ENCODE peak calls at places on chromosomes 4 and X, in nine cellular contexts. E is AG09309, R is WTC11, C is left lung, W is left ventricle myocardium inferior, P is astrocyte of the cerebellum, T is fibroblast of lung, B is fibroblast of mammary gland, X is endothelial cell. Y is an unnamed sample.

GRCh38 chr4:167119392-167119791 is 114.9 kb downstream of the SPOCK3 start:
- DNase-seq in E (no peak), R (no peak), C (no peak), W (no peak), P (no peak), T (no peak), B (no peak), X (no peak), Y (no peak)

GRCh38 chr4:158999849-159000248 is 103.0 kb upstream of the RAPGEF2 start:
- DNase-seq in E (no peak), R (no peak), C (no peak), W (no peak), P (no peak), T (no peak), B (no peak), X (no peak), Y (no peak)

GRCh38 chrX:72685810-72686465 is 28.2 kb downstream of the PHKA1 start:
- DNase-seq in E (peak; percentile 2), R (no peak), C (no peak), W (no peak), P (no peak), T (peak; percentile 58), B (peak; percentile 38), X (no peak), Y (no peak)

GRCh38 chr4:165088366-165088765 is 24.3 kb downstream of the TMEM192 start:
- DNase-seq in E (no peak), R (no peak), C (no peak), W (no peak), P (no peak), T (no peak), B (no peak), X (no peak), Y (no peak)

GRCh38 chrX:7119927-7120577 is 27.5 kb upstream of the STS start:
- DNase-seq in E (no peak), R (no peak), C (no peak), W (no peak), P (no peak), T (no peak), B (no peak), X (no peak), Y (no peak)

GRCh38 chr4:147596377-147596776 is 20.8 kb upstream of the TMEM184C start:
- DNase-seq in E (no peak), R (no peak), C (no peak), W (no peak), P (no peak), T (peak; percentile 39), B (peak; percentile 23), X (no peak), Y (no peak)

GRCh38 chr4:107036602-107037151 is 564 bp upstream of the DKK2 start:
- DNase-seq in E (no peak), R (no peak), C (no peak), W (no peak), P (no peak), T (no peak), B (no peak), X (peak; percentile 4), Y (no peak)

GRCh38 chr4:127145001-127145400 is 487.8 kb upstream of the INTU start:
- DNase-seq in E (no peak), R (no peak), C (peak; percentile 48), W (no peak), P (no peak), T (no peak), B (no peak), X (no peak), Y (no peak)

GRCh38 chrX:1249101-1249887 is 19.3 kb upstream of the CSF2RA start:
- DNase-seq in E (no peak), R (peak; percentile 68), C (peak; percentile 77), W (peak; percentile 63), P (no peak), T (no peak), B (no peak), X (no peak), Y (peak; percentile 69)

GRCh38 chr4:183444953-183445543 is 612 bp downstream of the CDKN2AIP start:
- DNase-seq in E (no peak), R (peak; percentile 55), C (peak; percentile 47), W (peak; percentile 45), P (no peak), T (peak; percentile 8), B (peak; percentile 7), X (peak; percentile 43), Y (peak; percentile 58)

GRCh38 chr4:42151568-42152506 is 618 bp downstream of the BEND4 start:
- DNase-seq in E (no peak), R (peak; percentile 87), C (peak; percentile 37), W (no peak), P (no peak), T (no peak), B (no peak), X (peak; percentile 68), Y (peak; percentile 62)

GRCh38 chr4:16129336-16129735 is 45.5 kb upstream of the PROM1 start:
- DNase-seq in E (no peak), R (no peak), C (no peak), W (no peak), P (no peak), T (no peak), B (no peak), X (no peak), Y (no peak)

GRCh38 chr4:26590639-26591038 is 6.8 kb downstream of the TBC1D19 start:
- DNase-seq in E (no peak), R (no peak), C (no peak), W (no peak), P (no peak), T (no peak), B (peak; percentile 30), X (no peak), Y (no peak)

DNA sequence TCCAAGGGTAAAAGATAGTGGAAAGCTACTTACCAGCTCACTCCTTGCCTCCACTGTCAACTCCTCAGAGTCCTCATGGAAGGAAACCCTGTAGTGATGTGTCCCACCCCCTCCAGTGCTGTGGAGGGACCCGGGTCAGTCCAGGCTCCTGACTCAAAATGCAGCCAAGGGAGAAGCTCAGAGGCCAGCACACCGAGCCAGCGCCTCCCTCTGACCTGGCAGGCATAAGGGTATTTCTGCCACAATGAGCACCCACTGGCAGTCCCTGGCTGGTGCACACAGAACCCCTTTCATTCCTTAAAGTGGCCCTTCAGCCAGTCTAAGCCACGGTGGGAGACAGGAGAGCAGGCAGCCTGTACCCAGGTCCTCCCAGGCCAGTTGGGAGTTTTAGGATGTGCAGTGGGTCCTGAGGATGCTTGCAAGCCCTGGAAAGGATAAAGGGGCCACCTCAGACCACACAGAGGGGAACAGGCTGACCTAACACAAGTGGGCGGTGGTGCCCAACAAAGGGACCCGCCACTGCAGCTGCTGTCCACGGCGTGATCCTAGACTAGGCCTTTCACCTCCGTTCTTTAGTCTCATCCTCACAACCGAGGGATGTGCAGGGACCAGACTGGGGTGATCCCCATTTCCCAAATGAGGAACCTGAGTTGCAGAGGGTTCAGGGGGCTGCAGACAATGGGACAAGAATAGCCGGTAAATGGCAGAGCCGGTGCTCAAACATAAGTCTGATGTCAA is 5.7 kb downstream of the JAKMIP1 start:
- DNase-seq in E (no peak), R (no peak), C (no peak), W (no peak), P (no peak), T (no peak), B (no peak), X (no peak), Y (no peak)
- TF ChIP-seq CTCF in E (no peak), R (no peak), C (no peak), W (no peak), P (no peak), T (no peak), B (no peak), X (no peak), Y (no peak)

GRCh38 chr4:169698331-169698730 is 59.4 kb downstream of the HPF1 start:
- DNase-seq in E (no peak), R (no peak), C (no peak), W (no peak), P (no peak), T (no peak), B (no peak), X (no peak), Y (no peak)
- TF ChIP-seq CTCF in E (no peak), R (no peak), C (no peak), W (no peak), P (no peak), T (no peak), B (no peak), X (no peak), Y (no peak)

GRCh38 chr4:47510506-47511143 is 25.6 kb downstream of the ATP10D start:
- DNase-seq in E (no peak), R (no peak), C (no peak), W (no peak), P (no peak), T (peak; percentile 37), B (peak; percentile 44), X (no peak), Y (no peak)
- TF ChIP-seq CTCF in E (peak; percentile 10), R (no peak), C (no peak), W (peak; percentile 25), P (no peak), T (peak; percentile 16), B (peak; percentile 31), X (peak; percentile 21), Y (peak; percentile 19)

GRCh38 chrX:20639115-20639514 is 372.4 kb upstream of the RPS6KA3 start:
- DNase-seq in E (no peak), R (peak; percentile 10), C (no peak), W (no peak), P (no peak), T (no peak), B (no peak), X (no peak), Y (no peak)

GRCh38 chrX:20637351-20637750 is 370.6 kb upstream of the RPS6KA3 start:
- DNase-seq in E (no peak), R (no peak), C (no peak), W (no peak), P (no peak), T (no peak), B (no peak), X (no peak), Y (no peak)

DNA sequence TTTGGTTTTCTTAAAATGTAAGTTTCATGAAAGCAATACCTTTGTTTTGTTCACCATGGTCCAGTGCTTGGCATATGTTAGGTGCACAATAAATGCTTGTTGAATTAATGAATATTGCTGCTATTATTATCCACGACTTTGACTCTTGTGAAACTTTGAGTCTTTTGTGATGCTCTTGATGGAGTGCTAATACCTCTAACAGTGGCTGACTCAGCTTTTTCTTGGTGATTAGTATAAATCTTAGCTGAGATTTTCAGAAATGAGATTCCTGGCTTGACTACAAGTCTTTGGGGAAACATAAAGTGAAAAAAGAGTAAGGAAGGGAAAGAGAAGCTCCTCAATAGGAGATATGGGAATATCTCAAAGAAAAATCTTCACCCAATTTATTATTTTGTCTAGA is 375.2 kb upstream of the RPS6KA3 start:
- DNase-seq in E (no peak), R (no peak), C (no peak), W (no peak), P (no peak), T (no peak), B (no peak), X (no peak), Y (no peak)
- TF ChIP-seq CTCF in E (no peak), R (no peak), C (no peak), W (no peak), P (no peak), T (no peak), B (no peak), X (no peak), Y (no peak)